ENCODE peak calls at places on chromosomes 11 and 22, in five cellular contexts. B is mesenchymal stem cell, U is adrenal gland, V is heart right ventricle, H is heart left ventricle. C is an unnamed sample.
A peak's percentile ranks its signal among the peaks of the same experiment; 100 is the strongest.

GRCh38 chr22:37741312-37741795 is 44.5 kb downstream of the TRIOBP start:
- DNase-seq in H (peak; percentile 90), V (peak; percentile 86), B (peak; percentile 99), U (peak; percentile 73), C (peak; percentile 98)

GRCh38 chr11:73308003-73308962 is at the start of gene ARHGEF17:
- DNase-seq in B (peak; percentile 91), V (peak; percentile 87), U (peak; percentile 54), H (peak; percentile 84), C (no peak)

GRCh38 chr22:41504397-41504796 is 35.5 kb downstream of the ACO2 start:
- DNase-seq in U (peak; percentile 88), B (no peak), V (peak; percentile 55), H (peak; percentile 83), C (no peak)

GRCh38 chr11:74371269-74372039 is 26.8 kb downstream of the PGM2L1 start:
- DNase-seq in B (peak; percentile 79), H (no peak), V (no peak), U (no peak), C (no peak)

GRCh38 chr22:20530368-20531153 is 23.2 kb downstream of the MED15 start:
- DNase-seq in B (peak; percentile 85), U (peak; percentile 89), H (no peak), V (no peak), C (no peak)

GRCh38 chr22:26438006-26438405 is 8.9 kb downstream of the ASPHD2 start:
- DNase-seq in B (no peak), V (no peak), H (no peak), U (no peak), C (no peak)

GRCh38 chr11:65433657-65434056 is 11.1 kb downstream of the NEAT1 start:
- DNase-seq in U (peak; percentile 6), V (no peak), B (peak; percentile 54), H (no peak), C (no peak)

GRCh38 chr11:74543991-74544390 is 48.4 kb upstream of the POLD3 start:
- DNase-seq in B (no peak), V (no peak), U (no peak), H (no peak), C (no peak)

GRCh38 chr11:102223859-102224258 is 93.4 kb upstream of the BIRC3 start:
- DNase-seq in V (no peak), H (no peak), B (peak; percentile 84), U (no peak), C (no peak)

GRCh38 chr11:126585388-126586302 is 230.2 kb downstream of the ST3GAL4 start:
- DNase-seq in B (peak; percentile 2), U (peak; percentile 73), V (peak; percentile 84), H (peak; percentile 73), C (peak; percentile 90)

GRCh38 chr22:29482253-29482652 is 2.2 kb downstream of the NEFH start:
- DNase-seq in U (peak; percentile 33), B (no peak), V (no peak), H (no peak), C (no peak)

GRCh38 chr22:29480512-29481264 is 670 bp downstream of the NEFH start:
- DNase-seq in B (peak; percentile 36), H (no peak), V (no peak), U (peak; percentile 73), C (no peak)

GRCh38 chr22:29482726-29483125 is 2.7 kb downstream of the NEFH start:
- DNase-seq in V (no peak), B (no peak), U (peak; percentile 89), H (no peak), C (no peak)

GRCh38 chr22:29480262-29480511 is 169 bp downstream of the NEFH start:
- DNase-seq in V (no peak), H (no peak), B (no peak), U (no peak), C (no peak)

DNA sequence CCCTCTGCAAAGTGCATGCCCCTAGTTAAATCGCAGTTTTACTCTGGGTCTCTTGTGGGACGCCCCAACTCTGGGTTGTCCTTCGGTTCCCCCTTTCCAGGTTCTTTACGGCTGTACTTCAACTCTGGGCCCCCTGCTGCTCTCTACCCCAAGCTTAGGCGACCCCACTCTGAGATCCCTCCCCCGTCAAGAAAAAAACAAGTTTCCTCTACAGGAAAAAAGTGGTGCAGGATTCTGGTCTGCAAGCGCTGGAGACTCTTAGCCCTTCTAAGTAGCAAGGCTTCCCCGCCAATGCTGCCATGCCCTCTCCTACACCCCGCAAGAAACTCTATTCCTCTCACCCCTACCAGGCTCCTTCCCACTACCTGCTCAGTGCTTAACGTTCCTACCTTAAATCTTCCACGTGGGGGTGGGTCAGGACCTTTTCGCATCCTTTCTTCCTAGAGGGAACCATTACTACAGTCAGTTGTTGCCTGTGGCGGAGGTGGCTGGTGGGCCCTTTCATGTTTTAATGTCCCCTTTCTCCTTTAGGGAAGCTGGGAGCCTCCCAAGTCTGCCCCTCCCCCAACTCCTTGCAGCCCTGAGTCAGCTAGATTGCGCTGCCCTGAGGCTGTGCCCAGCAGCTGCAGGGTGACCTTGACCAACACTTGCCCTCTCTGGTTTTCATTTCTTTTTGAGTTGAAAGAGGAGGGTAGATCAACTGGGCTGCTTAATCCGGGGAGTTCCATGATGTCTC is 1.4 kb downstream of the NEFH start:
- DNase-seq in V (no peak), U (peak; percentile 91), H (no peak), B (no peak), C (no peak)
- H3K4me3 ChIP-seq in V (peak overlapping the region; percentile 27), U (no peak overlapping the region), H (no peak overlapping the region), B (no peak overlapping the region), C (peak overlapping the region; percentile 41)

DNA sequence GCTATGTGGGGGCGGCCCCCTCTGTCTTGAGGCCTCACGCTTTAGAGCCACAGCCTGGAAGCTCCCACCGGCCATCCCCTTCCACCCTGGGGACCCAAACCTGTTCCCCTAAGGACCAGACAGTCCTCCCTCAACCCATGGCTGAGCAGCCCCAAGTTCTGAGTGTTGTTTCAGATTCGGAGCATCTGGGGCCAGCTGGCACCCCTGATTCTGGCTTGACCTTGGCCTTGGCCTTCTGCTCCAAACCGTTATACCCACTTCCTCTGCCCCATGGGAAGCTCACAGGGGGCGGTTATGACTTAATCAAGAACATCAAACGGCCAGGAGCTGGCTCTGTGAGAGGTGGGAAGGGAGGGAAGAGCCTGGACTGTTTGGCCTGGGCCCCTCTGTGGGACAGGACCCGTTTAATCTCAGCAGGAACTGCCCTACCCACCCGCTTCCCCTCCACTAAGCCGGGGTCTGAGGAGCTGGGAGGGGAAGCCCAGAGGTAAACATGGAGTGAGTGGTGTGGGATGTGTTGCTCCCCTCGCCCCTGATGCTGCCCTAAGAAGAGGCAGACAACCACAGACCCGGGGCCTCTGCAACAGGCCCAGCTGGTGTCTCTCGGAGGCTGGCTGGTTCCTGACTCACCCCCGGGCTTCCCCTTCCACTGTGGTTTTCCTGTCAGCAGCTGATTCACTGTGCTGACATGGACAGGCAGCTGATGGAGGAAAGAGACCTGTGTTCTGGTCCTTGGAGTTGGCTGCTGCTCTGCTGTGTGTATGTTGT is 3.4 kb downstream of the CD82 start:
- DNase-seq in V (peak; percentile 72), U (peak; percentile 92), H (peak; percentile 89), B (peak; percentile 99), C (peak; percentile 90)
- H3K4me3 ChIP-seq in V (no peak overlapping the region), U (no peak overlapping the region), H (no peak overlapping the region), B (no peak overlapping the region), C (peak overlapping the region; percentile 27)

GRCh38 chr22:49849161-49850020 is 4.3 kb upstream of the ZBED4 start:
- DNase-seq in V (no peak), U (no peak), B (no peak), H (no peak), C (no peak)

GRCh38 chr22:49850021-49850911 is 3.4 kb upstream of the ZBED4 start:
- DNase-seq in U (no peak), B (no peak), H (no peak), V (no peak), C (no peak)

GRCh38 chr22:49847751-49848689 is 5.6 kb upstream of the ZBED4 start:
- DNase-seq in B (no peak), H (peak; percentile 49), U (no peak), V (no peak), C (no peak)

GRCh38 chr22:49850959-49851815 is 2.5 kb upstream of the ZBED4 start:
- DNase-seq in U (no peak), B (no peak), H (no peak), V (no peak), C (no peak)

DNA sequence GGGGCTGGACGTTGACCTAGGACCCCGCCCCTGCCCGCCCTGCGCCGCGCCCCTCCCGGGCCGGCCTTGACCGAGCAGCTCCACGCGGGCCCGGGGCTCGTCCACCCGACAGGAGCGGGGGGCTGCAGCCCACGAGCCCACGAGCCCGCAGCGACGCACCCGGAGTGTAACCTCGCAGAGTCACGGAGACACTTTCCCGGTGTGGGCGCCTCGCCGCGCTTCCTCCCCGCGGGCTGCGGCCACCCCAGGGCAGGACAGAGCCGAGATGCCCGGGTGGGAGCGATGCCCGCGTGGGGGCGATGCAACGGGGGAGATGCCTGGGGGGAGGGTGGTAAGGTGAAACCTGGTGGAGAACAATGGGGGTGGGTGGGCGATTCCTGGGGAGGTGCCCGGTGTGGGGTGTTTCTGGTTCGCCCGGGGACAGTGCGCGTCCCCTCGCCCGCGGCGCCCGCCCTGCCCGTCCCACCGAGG is 4.9 kb upstream of the ZBED4 start:
- DNase-seq in H (no peak), V (no peak), B (no peak), U (no peak), C (no peak)
- H3K4me3 ChIP-seq in H (peak overlapping the region; percentile 24), V (peak overlapping the region; percentile 58), B (peak overlapping the region; percentile 42), U (no peak overlapping the region), C (peak overlapping the region; percentile 29)

GRCh38 chr11:124863826-124864165 is 1.4 kb upstream of the ROBO3 start:
- DNase-seq in U (no peak), H (peak; percentile 10), B (no peak), V (no peak), C (no peak)

GRCh38 chr11:124863137-124863825 is 2.0 kb upstream of the ROBO3 start:
- DNase-seq in U (peak; percentile 76), V (peak; percentile 35), H (no peak), B (peak; percentile 43), C (no peak)

GRCh38 chr11:124865181-124865901 is at the start of gene ROBO3:
- DNase-seq in U (no peak), B (peak; percentile 26), H (peak; percentile 19), V (no peak), C (no peak)

GRCh38 chr11:124864892-124865180 is 396 bp upstream of the ROBO3 start:
- DNase-seq in H (no peak), U (no peak), V (no peak), B (no peak), C (no peak)

DNA sequence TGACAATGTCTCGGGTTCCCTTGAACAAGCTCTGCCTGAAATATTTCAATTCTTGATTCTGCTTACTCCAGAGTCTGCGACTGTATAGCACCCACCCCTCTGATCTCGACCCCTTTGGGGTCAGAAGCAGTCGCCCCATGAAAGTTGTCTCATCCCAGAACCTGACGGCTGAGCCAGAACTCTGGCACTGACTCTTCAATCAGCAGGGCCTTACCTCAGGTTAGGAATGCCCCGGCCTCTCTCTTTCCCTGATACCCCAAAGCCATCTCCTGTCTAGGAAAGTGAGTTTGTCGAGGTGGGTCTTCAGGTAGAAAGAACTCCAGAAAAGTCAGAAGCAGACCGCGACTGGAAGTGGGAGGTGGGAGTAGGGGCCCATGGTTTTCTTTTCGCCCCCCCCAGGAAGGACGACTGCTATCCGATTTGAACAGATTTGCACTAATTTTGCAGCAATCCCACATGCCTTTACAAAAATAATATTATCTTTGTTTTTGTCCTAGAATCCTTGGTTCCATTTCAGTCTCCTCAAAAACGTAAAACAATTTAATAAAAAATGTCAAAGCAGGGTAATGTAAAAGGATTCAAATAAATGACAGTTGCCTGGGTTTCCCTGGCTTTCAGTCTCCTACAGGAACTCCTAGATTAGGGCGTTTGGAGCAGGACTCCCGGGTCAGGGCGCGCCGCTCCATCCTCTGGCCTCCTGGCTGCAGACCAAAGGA is 898 bp upstream of the ROBO3 start:
- DNase-seq in H (peak; percentile 9), U (no peak), V (no peak), B (no peak), C (no peak)
- H3K4me3 ChIP-seq in H (no peak overlapping the region), U (no peak overlapping the region), V (no peak overlapping the region), B (no peak overlapping the region), C (no peak overlapping the region)